ENCODE peak calls at places on chromosomes 2 and 18, in five cellular contexts. D is GM13976, G is GM19239, P is neural progenitor cell, V is anterior cingulate cortex. M is an unnamed sample.

GRCh38 chr18:46333371-46334199 is 229.4 kb downstream of the HAUS1 start:
- DNase-seq in P (peak; percentile 86), D (no peak), V (peak; percentile 22), G (no peak), M (no peak)

GRCh38 chr2:99571609-99572344 is 82.0 kb upstream of the REV1 start:
- DNase-seq in G (no peak), P (peak; percentile 23), D (no peak), V (no peak), M (no peak)

GRCh38 chr2:51597086-51597485 is 565.2 kb upstream of the NRXN1 start:
- DNase-seq in P (no peak), D (no peak), G (no peak), V (no peak), M (no peak)

GRCh38 chr18:543447-543846 is 36.7 kb upstream of the CETN1 start:
- DNase-seq in G (no peak), P (no peak), D (no peak), V (no peak), M (no peak)

GRCh38 chr2:39481611-39482010 is 44.5 kb upstream of the MAP4K3 start:
- DNase-seq in P (no peak), V (no peak), G (no peak), D (no peak), M (no peak)

GRCh38 chr18:58732471-58732870 is 61.2 kb downstream of the MALT1 start:
- DNase-seq in P (no peak), V (no peak), D (no peak), G (no peak), M (no peak)

GRCh38 chr2:121961761-121962160 is 206.3 kb downstream of the TSN start:
- DNase-seq in G (no peak), P (no peak), D (no peak), V (no peak), M (no peak)

GRCh38 chr2:3183766-3184165 is 193.9 kb downstream of the EIPR1 start:
- DNase-seq in V (no peak), D (no peak), P (no peak), G (no peak), M (no peak)

M was measured in GM10248.